ENCODE peak calls at places on chromosome 12, in six cellular contexts. Z is astrocyte of the spinal cord; M is CD4-positive, alpha-beta T cell; J is ovary; B is stomach; S is CD8-positive, alpha-beta T cell. U is an unnamed sample.

GRCh38 chr12:116336542-116337065 is 59.1 kb upstream of the MED13L start:
- DNase-seq in M (no peak), B (peak; percentile 31), Z (peak; percentile 28), J (no peak), S (no peak), U (no peak)

GRCh38 chr12:121893901-121894540 is 5.4 kb downstream of the PSMD9 start:
- DNase-seq in Z (peak; percentile 67), M (no peak), S (no peak), B (peak; percentile 40), J (no peak), U (no peak)

GRCh38 chr12:106280101-106280500 is 22.4 kb upstream of the TCP11L2 start:
- DNase-seq in M (no peak), S (no peak), J (no peak), B (no peak), Z (no peak), U (no peak)

GRCh38 chr12:124646385-124647230 is 79.2 kb upstream of the NCOR2 start:
- DNase-seq in M (no peak), Z (no peak), S (peak; percentile 19), J (no peak), B (no peak), U (no peak)

GRCh38 chr12:55720071-55720564 is at the start of gene RDH5:
- DNase-seq in B (peak; percentile 87), J (no peak), S (no peak), Z (peak; percentile 78), M (no peak), U (no peak)

GRCh38 chr12:6765048-6765633 is 1.0 kb upstream of the PTMS start:
- DNase-seq in S (no peak), B (no peak), J (no peak), Z (peak; percentile 22), M (no peak), U (no peak)

GRCh38 chr12:50090391-50090790 is 5.2 kb downstream of the SMARCD1 start:
- DNase-seq in B (no peak), Z (no peak), J (no peak), M (no peak), S (no peak), U (no peak)

GRCh38 chr12:130555628-130556485 is 160.2 kb downstream of the RIMBP2 start:
- DNase-seq in Z (no peak), B (no peak), S (no peak), M (no peak), J (no peak), U (no peak)

GRCh38 chr12:101697930-101698781 is 716 bp downstream of the CHPT1 start:
- DNase-seq in B (peak; percentile 64), S (peak; percentile 11), Z (peak; percentile 26), M (no peak), J (peak; percentile 54), U (peak; percentile 39)

GRCh38 chr12:109937371-109937770 is 37.3 kb downstream of the TCHP start:
- DNase-seq in S (no peak), M (no peak), J (no peak), Z (no peak), B (no peak), U (no peak)

GRCh38 chr12:51160814-51161459 is 12.0 kb downstream of the TFCP2 start:
- DNase-seq in J (no peak), B (no peak), Z (no peak), M (no peak), S (no peak), U (no peak)

GRCh38 chr12:95215925-95216324 is 1.3 kb downstream of the FGD6 start:
- DNase-seq in B (no peak), S (no peak), M (no peak), J (no peak), Z (peak; percentile 76), U (no peak)

DNA sequence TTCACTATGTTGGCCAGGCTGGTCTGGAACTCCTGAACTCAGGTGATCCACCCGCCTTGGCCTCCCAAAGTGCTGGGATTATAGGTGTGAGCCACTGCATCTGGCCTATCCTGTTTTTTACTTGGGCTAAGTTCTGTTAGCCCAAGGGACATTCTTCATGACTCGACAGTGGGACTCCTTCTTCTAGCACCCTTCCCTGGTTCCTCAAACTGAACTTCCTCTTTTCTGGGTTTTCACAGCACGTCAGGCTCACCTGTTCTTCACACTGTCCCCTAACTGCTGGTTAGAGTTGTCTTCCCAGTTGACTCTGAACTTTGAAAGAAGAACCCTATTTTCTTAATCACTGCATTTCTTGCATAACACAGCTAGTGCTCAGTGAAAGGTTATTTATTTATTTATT is 22.5 kb downstream of the CABP1 start:
- DNase-seq in B (no peak), J (no peak), Z (no peak), M (no peak), S (no peak), U (no peak)
- TF ChIP-seq CTCF in B (no peak), J (no peak), Z (no peak), M (no peak), S (no peak), U (no peak)

DNA sequence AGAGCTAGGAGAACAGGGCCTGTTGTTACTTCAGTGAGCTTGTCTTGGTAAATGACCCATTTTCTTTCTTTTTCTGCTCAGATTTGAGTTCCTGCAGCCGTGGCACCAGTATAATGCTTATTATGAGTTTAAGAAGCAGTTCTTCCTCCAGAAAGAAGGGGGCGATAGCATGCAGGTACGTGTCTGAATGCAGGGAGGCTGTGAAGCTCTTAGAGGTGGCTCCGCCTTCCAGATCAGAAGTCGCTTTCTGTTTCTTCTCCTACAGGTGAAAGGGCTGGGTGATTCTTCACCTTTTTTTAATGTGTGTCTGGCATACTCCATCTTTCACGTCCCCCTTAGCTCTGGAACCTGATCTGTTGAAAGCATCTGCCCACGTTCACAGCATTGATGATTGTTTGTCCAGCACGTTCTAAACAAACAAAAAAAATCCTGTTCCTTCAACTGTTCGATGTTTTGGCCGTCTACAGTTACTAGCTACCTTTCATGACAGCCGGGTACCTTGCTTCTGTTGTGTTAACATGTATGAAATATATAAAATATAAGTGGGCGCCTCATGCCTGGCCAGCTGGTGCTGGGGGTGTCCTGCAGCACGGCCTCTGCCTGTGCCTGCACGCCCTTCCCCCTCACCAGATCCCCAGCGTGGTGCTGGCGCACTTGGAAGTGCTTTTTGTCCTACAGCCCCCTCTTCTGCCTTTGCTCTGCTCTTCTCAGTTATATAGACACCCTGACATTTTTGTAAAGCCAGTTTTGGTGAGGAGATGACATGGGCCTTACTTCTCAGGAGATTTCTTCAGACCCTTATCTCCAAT is 44.6 kb downstream of the SFSWAP start:
- DNase-seq in Z (no peak), B (no peak), J (no peak), M (no peak), S (no peak), U (no peak)
- TF ChIP-seq CTCF in Z (peak; percentile 41), B (no peak), J (no peak), M (peak; percentile 34), S (peak; percentile 26), U (peak; percentile 56)

DNA sequence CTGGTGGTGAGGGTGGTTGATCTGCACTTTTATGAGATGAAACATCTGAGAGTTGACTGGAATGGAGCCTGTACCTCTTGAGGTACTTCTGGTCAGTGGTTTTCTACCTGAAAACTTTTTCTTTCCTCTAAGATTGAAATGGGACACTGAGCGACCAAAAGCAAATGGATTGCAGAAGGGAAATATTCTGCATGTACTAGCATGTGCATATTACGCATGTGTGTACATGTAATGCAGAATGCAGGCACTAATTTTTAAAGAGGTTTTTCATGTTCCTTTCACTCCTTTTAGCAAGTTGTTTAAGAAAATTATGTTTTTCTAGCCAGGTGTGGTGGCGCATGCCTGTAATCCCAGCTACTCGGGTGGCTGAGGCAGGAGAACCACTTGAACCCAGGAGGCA is 28.7 kb upstream of the EID3 start:
- DNase-seq in M (no peak), S (no peak), J (no peak), Z (no peak), B (no peak), U (no peak)
- TF ChIP-seq CTCF in M (no peak), S (no peak), J (no peak), Z (no peak), B (no peak), U (no peak)

GRCh38 chr12:14751987-14752386 is 51.3 kb downstream of the WBP11 start:
- DNase-seq in Z (no peak), M (no peak), S (no peak), J (no peak), B (no peak), U (no peak)

DNA sequence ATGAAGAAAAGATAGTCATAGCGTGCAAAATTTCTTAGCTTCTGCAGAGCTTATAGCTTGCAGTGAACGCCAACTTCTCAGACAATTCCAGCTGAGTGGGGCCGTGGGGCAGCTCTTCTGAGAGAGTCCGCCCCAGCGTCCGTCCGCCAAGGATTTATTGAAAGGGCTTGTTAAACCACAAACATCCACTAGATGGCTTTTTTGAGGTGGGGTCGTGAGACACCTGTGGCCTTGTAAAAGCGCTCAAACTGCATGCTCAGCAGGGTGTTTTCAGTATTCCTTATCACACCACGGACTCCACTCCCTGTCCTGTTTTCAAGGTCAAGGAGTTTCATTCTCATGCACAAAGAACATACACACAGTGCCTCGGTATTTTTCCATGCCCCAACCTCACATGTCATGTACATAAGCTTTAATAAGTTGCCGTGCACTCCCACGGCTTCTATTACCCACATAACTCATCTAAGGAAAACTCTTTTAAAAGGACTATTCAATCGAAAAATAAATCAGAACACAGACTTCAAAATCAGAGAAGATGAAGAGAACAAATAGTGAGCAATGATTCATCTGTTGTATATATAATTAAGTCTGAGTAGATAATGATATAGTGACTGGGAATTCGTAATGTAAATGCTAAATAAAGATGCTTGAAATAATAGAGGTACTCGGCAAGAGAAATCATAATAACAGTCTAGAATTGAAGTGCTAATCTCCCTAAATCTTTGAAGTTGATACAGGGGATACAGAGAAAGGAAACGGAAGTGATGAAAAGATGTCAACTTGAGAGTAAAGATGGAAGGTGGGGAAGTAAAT is 46.7 kb downstream of the WBP11 start:
- DNase-seq in M (no peak), S (no peak), Z (no peak), J (no peak), B (peak; percentile 45), U (peak; percentile 22)
- TF ChIP-seq CTCF in M (no peak), S (no peak), Z (peak; percentile 42), J (no peak), B (peak; percentile 47), U (peak; percentile 76)

GRCh38 chr12:22103418-22103817 is 57.4 kb downstream of the CMAS start:
- DNase-seq in S (no peak), Z (no peak), B (no peak), M (no peak), J (no peak), U (no peak)

GRCh38 chr12:22105542-22105941 is 59.5 kb downstream of the CMAS start:
- DNase-seq in Z (no peak), B (no peak), J (no peak), M (no peak), S (no peak), U (no peak)

GRCh38 chr12:22101749-22102243 is 55.8 kb downstream of the CMAS start:
- DNase-seq in M (no peak), Z (peak; percentile 93), S (no peak), B (no peak), J (no peak), U (no peak)

GRCh38 chr12:22100952-22101748 is 55.1 kb downstream of the CMAS start:
- DNase-seq in S (peak; percentile 31), M (peak; percentile 13), B (peak; percentile 46), Z (peak; percentile 70), J (no peak), U (peak; percentile 28)
- TF ChIP-seq CTCF in S (no peak), M (peak; percentile 66), B (peak; percentile 48), Z (peak; percentile 68), J (no peak), U (peak; percentile 69)